ENCODE peak calls at places on chromosomes 1 and 21, in five cellular contexts. T is NCI-H2029 treated with DMSO at 0.1 percent for 48 hours; U is stimulated activated naive CD4-positive, alpha-beta T cell; P is T-helper 1 cell; D is progenitor cell of endocrine pancreas. B is an unnamed sample.

GRCh38 chr21:38136201-38136600 is 120.6 kb upstream of the KCNJ15 start:
- DNase-seq in T (peak), U (no peak), P (no peak), D (no peak), B (no peak)

GRCh38 chr1:43763497-43763973 is 56.2 kb downstream of the ST3GAL3 start:
- DNase-seq in T (peak), U (peak), P (no peak), D (peak), B (no peak)

GRCh38 chr1:100731309-100731708 is 11.8 kb downstream of the VCAM1 start:
- DNase-seq in T (no peak), U (no peak), P (no peak), D (no peak), B (no peak)

GRCh38 chr1:96843196-96843595 is 121.6 kb downstream of the PTBP2 start:
- DNase-seq in T (no peak), U (no peak), P (no peak), D (no peak), B (no peak)

GRCh38 chr1:2821970-2822620 is 20.6 kb upstream of the TTC34 start:
- DNase-seq in T (no peak), U (peak), P (no peak), D (no peak), B (peak)

GRCh38 chr1:15501208-15502032 is 22.6 kb downstream of the CASP9 start:
- DNase-seq in T (peak), U (peak), P (no peak), D (peak), B (peak)

GRCh38 chr1:211648336-211648735 is 27.1 kb downstream of the NEK2 start:
- DNase-seq in T (no peak), U (no peak), P (no peak), D (no peak), B (peak)

GRCh38 chr1:244207935-244208244 is 156.8 kb downstream of the ZBTB18 start:
- DNase-seq in T (no peak), U (no peak), P (no peak), D (no peak), B (no peak)

GRCh38 chr1:37764888-37765441 is at the start of gene EPHA10:
- DNase-seq in T (peak), U (no peak), P (no peak), D (no peak), B (no peak)

GRCh38 chr1:21909787-21910503 is 27.2 kb downstream of the HSPG2 start:
- DNase-seq in T (no peak), U (no peak), P (no peak), D (no peak), B (no peak)

GRCh38 chr1:108643492-108644333 is 17.2 kb downstream of the HENMT1 start:
- DNase-seq in T (peak), U (peak), P (no peak), D (no peak), B (no peak)

GRCh38 chr1:208154040-208154439 is 90.1 kb downstream of the PLXNA2 start:
- DNase-seq in T (peak), U (no peak), P (no peak), D (no peak), B (peak)

GRCh38 chr1:55823521-55824296 is 608.5 kb upstream of the USP24 start:
- DNase-seq in T (no peak), U (no peak), P (no peak), D (no peak), B (no peak)

GRCh38 chr21:29586696-29587095 is 288.0 kb downstream of the BACH1 start:
- DNase-seq in T (no peak), U (no peak), P (no peak), D (no peak), B (no peak)

GRCh38 chr1:42442641-42443040 is 13.2 kb downstream of the ZMYND12 start:
- DNase-seq in T (no peak), U (no peak), P (no peak), D (no peak), B (no peak)

GRCh38 chr1:239125888-239126287 is 260.5 kb upstream of the CHRM3 start:
- DNase-seq in T (no peak), U (no peak), P (no peak), D (no peak), B (no peak)

GRCh38 chr1:182781849-182782586 is 7.6 kb upstream of the NPL start:
- DNase-seq in T (peak), U (peak), P (peak), D (peak), B (peak)

GRCh38 chr1:194975913-194976312 is 1632.3 kb downstream of the KCNT2 start:
- DNase-seq in T (no peak), U (no peak), P (no peak), D (no peak), B (no peak)

GRCh38 chr1:207444514-207445208 is 9.5 kb upstream of the CR2 start:
- DNase-seq in T (no peak), U (no peak), P (no peak), D (no peak), B (no peak)

GRCh38 chr1:110634455-110635281 is 28.5 kb upstream of the KCNA2 start:
- DNase-seq in T (no peak), U (peak), P (peak), D (no peak), B (peak)

GRCh38 chr1:154857441-154858215 is 12.5 kb downstream of the KCNN3 start:
- DNase-seq in T (no peak), U (no peak), P (no peak), D (no peak), B (no peak)

GRCh38 chr1:222791006-222791710 is 23.7 kb upstream of the DISP1 start:
- DNase-seq in T (no peak), U (no peak), P (no peak), D (no peak), B (no peak)

GRCh38 chr1:209673631-209674417 is 1.4 kb upstream of the G0S2 start:
- DNase-seq in T (no peak), U (no peak), P (no peak), D (no peak), B (no peak)

GRCh38 chr1:150968491-150968890 is 6.1 kb downstream of the CERS2 start:
- DNase-seq in T (no peak), U (no peak), P (no peak), D (no peak), B (no peak)

GRCh38 chr1:203057831-203058673 is 27.8 kb downstream of the MYOG start:
- DNase-seq in T (no peak), U (no peak), P (no peak), D (no peak), B (no peak)

B was measured in mucosa of descending colon.